ENCODE peak calls at places on chromosomes 3 and 15, in ten cellular contexts. S is AG10803; M is left ventricle myocardium inferior; Q is CD4-positive, alpha-beta T cell; I is PC-3; W is foreskin fibroblast; J is ovary; E is GM12865; O is cardiac muscle cell; T is osteocyte. D is an unnamed sample.

GRCh38 chr3:48564022-48564421 is 441 bp upstream of the UCN2 start:
- DNase-seq in T (no peak), S (peak), O (no peak), M (no peak), W (peak), E (peak), I (peak), Q (no peak), J (no peak), D (peak)

GRCh38 chr3:10601131-10601856 is 95.9 kb upstream of the ATP2B2 start:
- DNase-seq in S (peak), W (no peak), Q (no peak), I (no peak), T (no peak), E (no peak), M (no peak), J (no peak), O (no peak), D (peak)

GRCh38 chr3:175893566-175893965 is 1034.4 kb downstream of the NAALADL2 start:
- DNase-seq in I (no peak), W (no peak), J (no peak), Q (no peak), M (no peak), O (peak), E (no peak), T (no peak), S (no peak), D (no peak)

GRCh38 chr15:70765504-70766281 is 2.3 kb upstream of the UACA start:
- DNase-seq in T (no peak), I (no peak), E (no peak), S (peak), J (no peak), O (no peak), Q (no peak), W (peak), M (no peak), D (no peak)

GRCh38 chr3:187267306-187267705 is 24.2 kb downstream of the MASP1 start:
- DNase-seq in M (no peak), T (no peak), J (no peak), E (no peak), O (no peak), S (peak), Q (no peak), I (no peak), W (peak), D (no peak)

GRCh38 chr15:68615301-68615700 is 36.5 kb downstream of the CORO2B start:
- DNase-seq in S (peak), J (no peak), Q (no peak), O (no peak), I (no peak), T (no peak), E (no peak), W (no peak), M (no peak), D (no peak)

GRCh38 chr15:71790081-71790480 is 20.3 kb upstream of the NR2E3 start:
- DNase-seq in I (peak), Q (no peak), O (no peak), T (no peak), J (no peak), M (no peak), W (peak), E (no peak), S (no peak), D (no peak)

GRCh38 chr15:94467034-94467433 is 235.7 kb downstream of the MCTP2 start:
- DNase-seq in W (no peak), I (no peak), S (no peak), T (no peak), Q (no peak), O (no peak), J (no peak), M (no peak), E (no peak), D (no peak)

GRCh38 chr15:69351333-69351732 is 52.6 kb downstream of the PAQR5 start:
- DNase-seq in S (no peak), Q (no peak), E (no peak), O (no peak), J (no peak), M (no peak), I (no peak), W (no peak), T (no peak), D (no peak)

GRCh38 chr15:63370764-63371163 is 10.9 kb downstream of the CA12 start:
- DNase-seq in M (no peak), S (no peak), J (no peak), W (no peak), Q (no peak), I (no peak), O (no peak), E (no peak), T (no peak), D (no peak)

GRCh38 chr3:195385526-195385925 is 57.3 kb downstream of the ACAP2 start:
- DNase-seq in T (no peak), E (no peak), I (peak), M (no peak), W (peak), J (no peak), S (peak), O (peak), Q (no peak), D (no peak)

GRCh38 chr3:156449712-156450574 is 105.0 kb downstream of the SSR3 start:
- DNase-seq in W (peak), J (no peak), I (peak), M (no peak), T (no peak), O (peak), S (peak), E (peak), Q (no peak), D (no peak)

GRCh38 chr3:156445117-156445968 is 109.6 kb downstream of the SSR3 start:
- DNase-seq in S (peak), W (no peak), E (peak), T (no peak), O (no peak), M (no peak), Q (no peak), J (no peak), I (no peak), D (no peak)

GRCh38 chr3:156443079-156443478 is 111.8 kb downstream of the SSR3 start:
- DNase-seq in W (no peak), E (no peak), O (no peak), Q (no peak), S (no peak), J (no peak), I (no peak), M (no peak), T (no peak), D (no peak)

DNA sequence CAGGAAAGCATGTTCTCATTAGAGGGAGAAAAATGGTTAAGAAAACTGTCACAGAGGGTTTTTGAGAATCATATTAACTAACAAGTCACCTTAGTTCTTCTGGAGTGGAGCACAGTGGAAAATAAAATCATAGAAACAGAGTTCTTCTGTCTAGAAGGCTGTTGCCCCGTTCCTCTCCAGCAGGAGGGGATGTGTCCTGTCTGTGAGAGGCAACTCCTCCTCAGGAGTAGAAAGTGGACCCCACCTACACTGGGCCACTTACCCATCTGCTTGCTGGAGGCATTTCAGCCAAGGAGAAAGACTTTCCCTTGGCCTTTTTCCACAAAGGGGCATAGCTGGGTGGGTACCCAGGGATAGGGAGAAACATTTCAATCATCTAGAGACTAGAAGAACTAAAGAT is 106.6 kb downstream of the SSR3 start:
- DNase-seq in S (peak), E (peak), O (peak), W (peak), I (peak), M (no peak), Q (peak), J (no peak), T (no peak), D (no peak)
- TF ChIP-seq CTCF in S (peak), E (peak), O (peak), W (peak), I (peak), M (peak), Q (peak), J (no peak), T (peak), D (no peak)

DNA sequence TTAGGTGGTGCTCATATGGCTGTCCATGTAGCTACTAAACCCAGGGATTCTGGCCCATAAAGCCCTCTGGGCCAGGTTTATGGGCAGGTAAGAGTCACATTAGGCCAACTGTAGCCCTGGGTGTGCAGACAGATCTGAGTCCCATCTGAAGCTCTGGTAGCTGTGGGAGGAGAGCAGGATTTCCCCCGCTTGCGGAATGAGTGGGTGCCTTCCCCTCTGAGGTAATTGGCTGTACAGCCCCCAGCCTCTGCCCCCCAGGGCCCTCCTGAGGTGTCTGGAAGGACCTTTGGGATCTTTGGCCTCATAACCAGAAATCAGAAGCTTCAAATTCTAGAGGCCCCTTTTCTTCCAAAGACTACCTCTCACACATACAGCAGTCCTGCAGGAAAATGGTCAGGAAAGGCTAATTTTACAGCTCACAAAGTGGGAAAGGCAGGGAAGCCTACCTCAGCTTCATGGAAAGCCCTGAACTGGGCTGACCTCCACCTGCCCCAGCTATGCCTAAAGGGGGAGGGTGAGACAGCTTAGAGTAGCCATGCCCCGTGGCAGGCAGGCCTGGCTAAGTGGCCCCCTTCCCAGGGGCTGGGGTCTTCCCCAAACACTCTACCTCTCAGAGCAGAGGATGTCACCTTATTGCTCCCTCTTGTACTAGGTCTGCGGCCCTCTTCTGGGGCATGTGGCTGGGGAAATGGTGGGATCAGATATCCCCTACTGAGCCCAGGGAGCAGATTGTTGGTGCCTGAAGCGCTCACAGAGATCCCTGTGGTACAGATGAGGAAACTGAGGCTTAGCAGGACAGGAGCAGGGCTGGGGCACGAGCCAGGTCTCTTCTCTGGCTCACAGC is 16.8 kb downstream of the HEMK1 start:
- DNase-seq in M (no peak), I (no peak), Q (no peak), E (no peak), S (no peak), O (no peak), J (no peak), T (no peak), W (no peak), D (no peak)
- TF ChIP-seq CTCF in M (no peak), I (no peak), Q (no peak), E (no peak), S (no peak), O (no peak), J (no peak), T (no peak), W (no peak), D (no peak)

GRCh38 chr15:100653608-100654007 is 51.2 kb downstream of the ASB7 start:
- DNase-seq in J (no peak), E (no peak), W (no peak), S (no peak), Q (no peak), O (no peak), I (no peak), T (no peak), M (no peak), D (no peak)

GRCh38 chr15:100650685-100651084 is 48.3 kb downstream of the ASB7 start:
- DNase-seq in I (peak), M (no peak), T (no peak), E (no peak), S (no peak), W (no peak), O (no peak), J (no peak), Q (no peak), D (no peak)

DNA sequence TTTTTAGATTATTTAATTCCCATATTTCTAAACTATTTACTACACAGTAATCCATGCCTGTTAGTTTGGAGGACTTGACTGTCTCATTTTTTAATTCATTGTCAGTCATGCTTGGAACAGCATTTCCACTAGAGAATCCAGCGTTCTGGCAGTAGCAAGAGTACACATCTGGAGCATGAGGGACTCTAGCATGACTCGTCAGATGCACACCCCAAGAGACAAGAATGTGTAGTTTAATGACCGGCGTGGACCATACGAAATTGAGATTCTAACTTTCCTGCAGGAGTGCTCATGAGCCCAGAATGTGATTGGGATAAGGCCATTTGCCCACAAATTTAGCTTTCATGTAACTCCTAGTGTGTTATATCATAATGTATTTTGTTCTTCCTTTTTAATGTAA is 48.9 kb downstream of the ASB7 start:
- DNase-seq in W (peak), S (peak), T (no peak), J (no peak), O (no peak), Q (no peak), I (peak), E (no peak), M (no peak), D (no peak)
- TF ChIP-seq CTCF in W (peak), S (peak), T (no peak), J (no peak), O (no peak), Q (no peak), I (no peak), E (no peak), M (no peak), D (no peak)

DNA sequence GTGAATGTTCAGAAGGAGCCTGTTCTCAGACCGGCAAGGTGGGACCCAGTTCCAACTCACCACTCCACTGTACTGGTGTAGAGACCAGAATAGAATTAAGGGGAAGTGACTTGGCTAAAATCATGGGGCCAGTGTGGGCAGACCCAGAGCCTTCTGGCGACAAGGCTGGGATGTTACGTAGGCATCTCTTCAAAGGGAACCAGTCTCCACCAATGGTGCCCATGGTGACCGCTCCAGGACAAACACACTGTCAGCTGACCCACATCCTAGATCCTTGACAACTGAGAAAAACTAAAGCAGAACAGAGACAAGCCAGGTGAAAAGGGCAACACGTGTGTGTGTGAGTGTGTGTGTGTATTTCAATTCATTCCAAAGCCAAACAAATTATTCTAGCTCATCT is 321.7 kb upstream of the FRG2C start:
- DNase-seq in M (no peak), I (no peak), T (no peak), O (no peak), E (no peak), J (no peak), W (no peak), Q (no peak), S (no peak), D (no peak)
- TF ChIP-seq CTCF in M (no peak), I (no peak), T (no peak), O (no peak), E (no peak), J (no peak), W (no peak), Q (no peak), S (no peak), D (no peak)

GRCh38 chr3:27722957-27723802 is 1.1 kb upstream of the EOMES start:
- DNase-seq in I (no peak), Q (no peak), J (no peak), W (peak), S (no peak), E (no peak), M (no peak), O (peak), T (no peak), D (no peak)

GRCh38 chr3:27720029-27720518 is 2.0 kb downstream of the EOMES start:
- DNase-seq in W (no peak), S (no peak), M (no peak), Q (no peak), O (no peak), E (no peak), T (no peak), I (no peak), J (no peak), D (no peak)

GRCh38 chr3:27723803-27724458 is 1.8 kb upstream of the EOMES start:
- DNase-seq in W (peak), J (no peak), Q (no peak), I (no peak), T (no peak), O (no peak), E (no peak), M (no peak), S (no peak), D (no peak)

GRCh38 chr3:27720899-27721716 is 1.0 kb downstream of the EOMES start:
- DNase-seq in W (peak), I (peak), Q (no peak), J (no peak), T (no peak), E (no peak), M (no peak), O (peak), S (no peak), D (no peak)

DNA sequence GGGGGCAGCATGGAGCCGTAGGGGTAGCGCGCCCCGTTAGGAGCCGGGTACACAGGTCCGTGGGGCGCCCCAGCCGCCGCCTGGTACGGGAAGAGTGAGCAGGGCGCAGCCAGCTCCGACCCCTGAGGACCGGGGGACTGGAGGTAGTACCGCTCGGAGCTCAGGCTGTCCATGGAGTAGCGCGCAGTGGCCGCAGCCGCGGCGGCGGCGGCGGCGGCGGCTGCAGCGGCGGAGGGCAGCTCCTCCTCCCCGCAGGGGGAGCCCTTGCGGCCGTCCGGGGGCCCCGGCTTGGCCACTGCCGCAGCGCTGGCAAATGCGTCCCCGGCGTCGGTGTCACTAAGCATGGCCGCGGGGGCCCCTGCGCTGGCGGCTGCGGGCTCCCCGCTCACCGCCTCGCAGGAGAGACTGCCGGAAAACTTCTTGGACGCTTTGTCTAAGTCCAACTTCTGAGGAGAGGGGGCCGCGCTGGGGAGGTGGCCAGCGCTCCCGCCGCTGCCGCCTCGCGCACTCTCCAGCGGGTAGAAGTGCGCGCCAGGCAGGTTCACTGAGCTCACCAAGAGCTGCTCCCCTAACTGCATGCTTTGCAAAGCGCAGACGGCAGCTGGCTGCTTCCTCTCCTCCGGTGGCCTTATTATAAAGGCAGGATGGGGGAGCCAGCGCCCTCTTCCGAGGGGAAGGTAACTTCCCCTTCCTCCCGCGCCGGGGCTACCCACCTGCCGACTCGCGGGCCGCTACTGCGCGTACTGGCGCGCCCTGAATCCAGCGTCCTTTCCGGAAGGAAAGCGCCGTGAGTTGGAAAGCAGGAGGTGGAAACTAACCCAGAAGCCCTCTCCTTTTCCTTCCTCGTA is at the start of gene EOMES:
- DNase-seq in I (peak), E (peak), O (peak), T (peak), W (peak), Q (peak), S (no peak), M (no peak), J (no peak), D (peak)
- TF ChIP-seq CTCF in I (peak), E (peak), O (peak), T (peak), W (peak), Q (no peak), S (no peak), M (peak), J (no peak), D (no peak)

GRCh38 chr3:53518495-53518981 is 24.1 kb downstream of the CACNA1D start:
- DNase-seq in M (no peak), S (peak), T (no peak), I (peak), E (no peak), O (no peak), J (no peak), Q (no peak), W (peak), D (no peak)

GRCh38 chr3:53516339-53516738 is 21.9 kb downstream of the CACNA1D start:
- DNase-seq in M (no peak), I (no peak), J (no peak), O (no peak), W (no peak), Q (no peak), E (no peak), S (no peak), T (no peak), D (no peak)

GRCh38 chr3:53519047-53519717 is 24.8 kb downstream of the CACNA1D start:
- DNase-seq in S (no peak), I (no peak), Q (no peak), O (no peak), T (no peak), M (no peak), E (no peak), W (no peak), J (no peak), D (no peak)

GRCh38 chr3:53509494-53509893 is 15.1 kb downstream of the CACNA1D start:
- DNase-seq in S (no peak), Q (no peak), J (no peak), O (no peak), E (no peak), T (no peak), W (no peak), I (no peak), M (no peak), D (no peak)

DNA sequence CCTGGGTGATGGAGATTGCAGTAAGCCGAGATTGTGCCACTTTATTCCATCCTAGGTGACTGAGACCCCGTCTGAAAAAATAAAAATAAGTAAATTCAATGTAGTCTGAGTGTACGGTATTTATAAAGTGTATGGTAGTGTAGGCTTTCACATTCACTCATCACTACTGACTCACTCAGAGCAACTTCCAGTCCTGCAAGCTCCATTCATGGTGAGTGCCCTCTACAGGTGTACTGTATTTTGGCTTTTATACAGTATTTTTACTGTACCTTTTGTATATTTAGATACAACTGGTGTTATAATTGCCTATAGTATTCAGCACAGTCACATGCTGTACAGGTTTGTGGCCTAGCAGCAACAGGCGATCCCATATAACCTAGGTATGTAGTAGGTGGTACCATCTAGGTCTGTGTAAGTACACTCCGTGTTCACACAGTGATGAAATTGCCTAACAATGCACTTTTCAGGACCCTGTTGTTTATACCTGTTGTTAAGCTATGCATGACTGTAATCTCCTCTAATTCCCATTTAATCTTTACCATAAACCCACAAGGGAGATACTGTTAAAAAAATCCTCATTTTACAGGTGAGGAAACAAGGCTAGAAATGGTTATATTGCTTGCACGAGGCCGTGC is 19.3 kb downstream of the CACNA1D start:
- DNase-seq in J (no peak), W (no peak), I (peak), Q (no peak), E (peak), S (no peak), T (no peak), O (no peak), M (no peak), D (no peak)
- TF ChIP-seq CTCF in J (no peak), W (peak), I (peak), Q (no peak), E (peak), S (no peak), T (no peak), O (no peak), M (no peak), D (no peak)